ENCODE peak calls at places on chromosomes 5 and 9, in nine cellular contexts. C, U, Y, F, E, X, I, G and Z are unnamed samples.

GRCh38 chr9:92196909-92197308 is 81.7 kb upstream of the SPTLC1 start:
- DNase-seq in I (no peak), F (no peak), Y (no peak), E (peak; percentile 59), X (no peak), U (no peak), C (no peak), G (no peak), Z (peak; percentile 8)

GRCh38 chr5:123720955-123721354 is 209.0 kb downstream of the CSNK1G3 start:
- DNase-seq in X (no peak), G (no peak), Y (no peak), I (no peak), C (no peak), E (no peak), U (no peak), F (no peak), Z (no peak)

GRCh38 chr9:14323969-14324366 is 10.0 kb upstream of the NFIB start:
- DNase-seq in X (no peak), G (no peak), C (no peak), U (no peak), E (no peak), Y (no peak), F (no peak), I (no peak), Z (no peak)

GRCh38 chr5:110757118-110757729 is 18.4 kb downstream of the SLC25A46 start:
- DNase-seq in C (peak; percentile 18), F (no peak), G (peak; percentile 28), U (peak; percentile 56), X (peak; percentile 63), I (no peak), E (no peak), Y (no peak), Z (no peak)

GRCh38 chr9:76766126-76766525 is 1.9 kb downstream of the PCA3 start:
- DNase-seq in X (no peak), Y (no peak), U (no peak), F (no peak), G (no peak), E (no peak), I (no peak), C (no peak), Z (no peak)

GRCh38 chr5:136001531-136001930 is 27.3 kb upstream of the TGFBI start:
- DNase-seq in Y (no peak), X (no peak), U (peak; percentile 81), C (no peak), I (no peak), E (no peak), F (no peak), G (no peak), Z (peak; percentile 92)

GRCh38 chr5:116145416-116145815 is 60.6 kb downstream of the COMMD10 start:
- DNase-seq in E (no peak), G (no peak), Y (no peak), X (no peak), U (no peak), C (peak; percentile 66), I (no peak), F (no peak), Z (no peak)

GRCh38 chr5:78591972-78592700 is 56.4 kb downstream of the LHFPL2 start:
- DNase-seq in I (no peak), F (no peak), G (no peak), Y (no peak), U (no peak), C (no peak), X (no peak), E (no peak), Z (no peak)

GRCh38 chr9:12934515-12935301 is 159.9 kb downstream of the LURAP1L start:
- DNase-seq in Y (no peak), I (no peak), U (no peak), E (no peak), C (no peak), X (no peak), G (no peak), F (no peak), Z (no peak)

GRCh38 chr5:123115020-123115419 is 26.0 kb downstream of the PRDM6 start:
- DNase-seq in U (no peak), I (no peak), G (no peak), E (no peak), F (no peak), C (no peak), X (no peak), Y (no peak), Z (no peak)

GRCh38 chr5:62005551-62005950 is 300.5 kb upstream of the KIF2A start:
- DNase-seq in F (no peak), I (no peak), C (no peak), Y (no peak), G (no peak), U (no peak), E (no peak), X (no peak), Z (no peak)

GRCh38 chr5:26763151-26763550 is 275.2 kb downstream of the CDH9 start:
- DNase-seq in C (no peak), E (no peak), X (no peak), Y (no peak), F (no peak), G (no peak), I (no peak), U (no peak), Z (no peak)

GRCh38 chr5:140020601-140021177 is 22.4 kb downstream of the NRG2 start:
- DNase-seq in F (no peak), U (no peak), I (no peak), X (no peak), Y (no peak), E (peak; percentile 76), C (no peak), G (no peak), Z (no peak)

GRCh38 chr5:172426086-172426485 is 28.2 kb downstream of the SH3PXD2B start:
- DNase-seq in Y (no peak), X (no peak), E (no peak), U (no peak), C (no peak), G (no peak), F (no peak), I (no peak), Z (no peak)

GRCh38 chr5:172553838-172554344 is 87.2 kb upstream of the NEURL1B start:
- DNase-seq in Y (no peak), G (no peak), U (no peak), F (no peak), C (no peak), X (no peak), I (no peak), E (no peak), Z (no peak)

GRCh38 chr9:72533322-72533721 is 11.9 kb downstream of the TMC1 start:
- DNase-seq in C (no peak), Y (no peak), X (no peak), E (no peak), I (no peak), F (no peak), U (no peak), G (no peak), Z (no peak)

GRCh38 chr9:3682186-3682585 is 156.4 kb upstream of the RFX3 start:
- DNase-seq in E (no peak), X (no peak), I (no peak), U (no peak), Y (no peak), C (no peak), F (no peak), G (no peak), Z (no peak)

GRCh38 chr9:92680166-92681119 is 10.5 kb upstream of the IPPK start:
- DNase-seq in I (no peak), C (no peak), G (no peak), U (no peak), Y (peak; percentile 81), E (no peak), F (no peak), X (no peak), Z (no peak)

GRCh38 chr5:80346055-80346454 is 26.3 kb downstream of the SPZ1 start:
- DNase-seq in I (no peak), G (peak; percentile 34), F (no peak), U (no peak), C (peak; percentile 55), E (no peak), X (peak; percentile 34), Y (no peak), Z (no peak)
- TF ChIP-seq CTCF in I (no peak), G (peak; percentile 38), F (no peak), U (peak; percentile 35), C (peak; percentile 70), E (no peak), X (peak; percentile 35), Y (peak; percentile 39), Z (peak; percentile 16)

GRCh38 chr5:11792621-11793020 is 111.6 kb downstream of the CTNND2 start:
- DNase-seq in G (no peak), I (no peak), U (no peak), F (no peak), Y (no peak), C (no peak), X (no peak), E (no peak), Z (no peak)
- TF ChIP-seq CTCF in G (no peak), I (no peak), U (no peak), F (no peak), Y (no peak), C (no peak), X (no peak), E (no peak), Z (no peak)

GRCh38 chr9:137802521-137803243 is 74.9 kb upstream of the CACNA1B start:
- DNase-seq in E (peak; percentile 5), X (no peak), C (no peak), U (no peak), Y (no peak), G (no peak), F (no peak), I (no peak), Z (no peak)

GRCh38 chr9:137807721-137808703 is 69.6 kb upstream of the CACNA1B start:
- DNase-seq in I (no peak), U (no peak), E (no peak), G (no peak), Y (no peak), C (no peak), X (no peak), F (no peak), Z (no peak)

GRCh38 chr9:137801023-137801319 is 76.6 kb upstream of the CACNA1B start:
- DNase-seq in X (no peak), G (no peak), C (no peak), F (no peak), E (no peak), U (no peak), I (no peak), Y (no peak), Z (no peak)

GRCh38 chr9:137802021-137802420 is 75.6 kb upstream of the CACNA1B start:
- DNase-seq in X (no peak), F (no peak), C (no peak), Y (no peak), I (no peak), G (no peak), U (no peak), E (no peak), Z (no peak)

GRCh38 chr9:137804908-137805356 is 72.7 kb upstream of the CACNA1B start:
- DNase-seq in E (no peak), C (no peak), X (no peak), Y (no peak), I (no peak), G (no peak), U (no peak), F (no peak), Z (no peak)
- TF ChIP-seq CTCF in E (no peak), C (no peak), X (no peak), Y (no peak), I (no peak), G (no peak), U (no peak), F (no peak), Z (no peak)

DNA sequence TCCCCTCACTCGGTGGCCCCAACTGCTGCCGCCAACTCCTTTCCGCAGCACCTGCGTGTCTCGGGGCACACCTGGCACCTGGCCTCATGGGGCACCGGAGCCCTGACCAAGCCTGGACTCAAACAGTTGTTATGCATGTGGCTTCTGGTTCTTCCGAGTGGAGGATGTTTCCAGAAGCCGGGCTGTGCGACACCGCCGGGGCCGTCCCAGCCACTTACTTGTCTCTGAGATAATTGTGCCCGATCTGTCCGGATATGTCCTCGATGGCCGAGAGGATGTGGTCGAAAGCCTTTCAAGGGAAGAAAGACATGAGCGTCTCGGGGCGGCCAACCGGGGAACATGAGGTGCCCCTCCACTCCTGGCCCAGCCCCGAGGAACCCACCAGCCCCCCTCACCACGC is 38.4 kb downstream of the EXOC3 start:
- DNase-seq in Y (no peak), U (no peak), E (no peak), F (no peak), X (no peak), C (no peak), G (no peak), I (no peak), Z (no peak)
- TF ChIP-seq CTCF in Y (no peak), U (no peak), E (no peak), F (no peak), X (no peak), C (no peak), G (no peak), I (no peak), Z (no peak)